ENCODE peak calls at places on chromosome 20, in four cellular contexts. V, T, U and N are unnamed samples.

GRCh38 chr20:5785146-5785545 is 34.9 kb downstream of the SHLD1 start:
- DNase-seq in T (no peak), V (no peak), U (no peak), N (no peak)

GRCh38 chr20:37596168-37596567 is 68.5 kb upstream of the BLCAP start:
- DNase-seq in T (no peak), V (no peak), U (no peak), N (no peak)

GRCh38 chr20:40880716-40881104 is 147.9 kb upstream of the TOP1 start:
- DNase-seq in T (no peak), U (no peak), V (no peak), N (no peak)

GRCh38 chr20:54708229-54708628 is 232.8 kb downstream of the DOK5 start:
- DNase-seq in T (no peak), U (no peak), V (no peak), N (no peak)

GRCh38 chr20:19572031-19572430 is 186.0 kb upstream of the RIN2 start:
- DNase-seq in U (no peak), T (no peak), V (no peak), N (no peak)

GRCh38 chr20:17481661-17482060 is 49.5 kb downstream of the BFSP1 start:
- DNase-seq in V (no peak), T (no peak), U (no peak), N (no peak)

GRCh38 chr20:18240997-18241396 is 47.3 kb upstream of the ZNF133 start:
- DNase-seq in V (no peak), U (no peak), T (no peak), N (no peak)

GRCh38 chr20:36932476-36933426 is 18.8 kb downstream of the SAMHD1 start:
- DNase-seq in U (no peak), T (no peak), V (no peak), N (no peak)

GRCh38 chr20:57361517-57361916 is 10.5 kb downstream of the RAE1 start:
- DNase-seq in V (no peak), T (peak; percentile 73), U (no peak), N (no peak)

GRCh38 chr20:46883847-46884246 is 10.8 kb upstream of the EYA2 start:
- DNase-seq in T (no peak), V (no peak), U (no peak), N (no peak)

GRCh38 chr20:64168381-64169088 is 4.3 kb downstream of the MYT1 start:
- DNase-seq in V (no peak), T (no peak), U (no peak), N (peak; percentile 91)

GRCh38 chr20:45867811-45868176 is 10.4 kb downstream of the ZSWIM3 start:
- DNase-seq in T (peak; percentile 67), V (no peak), U (no peak), N (no peak)

GRCh38 chr20:44648579-44648978 is 2.9 kb downstream of the ADA start:
- DNase-seq in U (no peak), V (no peak), T (no peak), N (no peak)